ENCODE peak calls at places on chromosome X, in ten cellular contexts. T is adrenal gland, Z is fibroblast of pulmonary artery, L is PC-9, R is BJ, O is SK-N-SH, A is A549, V is HL-60, N is mucosa of descending colon, M is NB4. B is an unnamed sample.

GRCh38 chrX:109533631-109534030 is 3.0 kb upstream of the NXT2 start:
- DNase-seq in T (peak), Z (peak), L (peak), R (no peak), O (no peak), A (no peak), V (no peak), N (no peak), M (no peak), B (no peak)

GRCh38 chrX:9141496-9141895 is 107.6 kb upstream of the FAM9B start:
- DNase-seq in T (no peak), Z (peak), L (no peak), R (peak), O (no peak), A (peak), V (no peak), N (no peak), M (no peak), B (no peak)

GRCh38 chrX:19956923-19957322 is 33.9 kb downstream of the BCLAF3 start:
- DNase-seq in T (no peak), Z (no peak), L (no peak), R (no peak), O (no peak), A (no peak), V (no peak), N (no peak), M (no peak), B (no peak)

GRCh38 chrX:123088930-123089329 is 95.1 kb upstream of the GRIA3 start:
- DNase-seq in T (no peak), Z (no peak), L (no peak), R (no peak), O (no peak), A (no peak), V (no peak), N (no peak), M (no peak), B (no peak)

GRCh38 chrX:128973033-128973432 is 550.3 kb downstream of the SMARCA1 start:
- DNase-seq in T (no peak), Z (no peak), L (no peak), R (no peak), O (no peak), A (no peak), V (no peak), N (no peak), M (no peak), B (no peak)

GRCh38 chrX:13094780-13095425 is 50.5 kb upstream of the FAM9C start:
- DNase-seq in T (no peak), Z (peak), L (no peak), R (no peak), O (no peak), A (no peak), V (no peak), N (no peak), M (no peak), B (no peak)

GRCh38 chrX:80216086-80216485 is 201.5 kb downstream of the TBX22 start:
- DNase-seq in T (no peak), Z (peak), L (peak), R (no peak), O (no peak), A (peak), V (peak), N (no peak), M (peak), B (no peak)

GRCh38 chrX:108537005-108537404 is 97.4 kb downstream of the COL4A5 start:
- DNase-seq in T (peak), Z (peak), L (peak), R (no peak), O (peak), A (peak), V (peak), N (no peak), M (peak), B (no peak)

GRCh38 chrX:49844622-49845021 is 15.5 kb downstream of the PAGE4 start:
- DNase-seq in T (no peak), Z (no peak), L (no peak), R (no peak), O (no peak), A (no peak), V (no peak), N (no peak), M (no peak), B (no peak)

GRCh38 chrX:3699841-3700381 is 13.5 kb downstream of the PRKX start:
- DNase-seq in T (no peak), Z (peak), L (no peak), R (no peak), O (no peak), A (no peak), V (no peak), N (no peak), M (peak), B (no peak)

GRCh38 chrX:71292669-71293379 is 8.7 kb upstream of the ITGB1BP2 start:
- DNase-seq in T (no peak), Z (peak), L (no peak), R (peak), O (no peak), A (no peak), V (no peak), N (no peak), M (no peak), B (no peak)

GRCh38 chrX:37817579-37817978 is 29.8 kb downstream of the DYNLT3 start:
- DNase-seq in T (no peak), Z (no peak), L (no peak), R (no peak), O (no peak), A (no peak), V (no peak), N (no peak), M (no peak), B (no peak)

GRCh38 chrX:136176399-136176825 is 29.1 kb downstream of the FHL1 start:
- DNase-seq in T (peak), Z (peak), L (peak), R (peak), O (no peak), A (peak), V (no peak), N (no peak), M (no peak), B (no peak)

GRCh38 chrX:11130142-11130541 is 19.0 kb downstream of the HCCS start:
- DNase-seq in T (no peak), Z (no peak), L (no peak), R (no peak), O (no peak), A (no peak), V (no peak), N (no peak), M (no peak), B (no peak)

GRCh38 chrX:15864629-15865028 is 10.0 kb upstream of the AP1S2 start:
- DNase-seq in T (no peak), Z (no peak), L (no peak), R (no peak), O (no peak), A (peak), V (no peak), N (no peak), M (no peak), B (no peak)

GRCh38 chrX:106897259-106897658 is 5.9 kb downstream of the RIPPLY1 start:
- DNase-seq in T (no peak), Z (peak), L (no peak), R (no peak), O (no peak), A (peak), V (no peak), N (no peak), M (no peak), B (no peak)

GRCh38 chrX:85988353-85988752 is 59.0 kb downstream of the CHM start:
- DNase-seq in T (no peak), Z (no peak), L (no peak), R (no peak), O (no peak), A (no peak), V (no peak), N (no peak), M (peak), B (no peak)

GRCh38 chrX:41142130-41142529 is 56.9 kb downstream of the USP9X start:
- DNase-seq in T (no peak), Z (no peak), L (no peak), R (no peak), O (no peak), A (no peak), V (peak), N (no peak), M (peak), B (no peak)

GRCh38 chrX:111823068-111823467 is 52.9 kb upstream of the TRPC5OS start:
- DNase-seq in T (no peak), Z (no peak), L (no peak), R (no peak), O (peak), A (peak), V (no peak), N (no peak), M (peak), B (no peak)

GRCh38 chrX:131827935-131828334 is 195.2 kb upstream of the STK26 start:
- DNase-seq in T (peak), Z (peak), L (no peak), R (no peak), O (peak), A (peak), V (no peak), N (no peak), M (peak), B (no peak)
- TF ChIP-seq CTCF in T (no peak), Z (no peak), L (peak), R (no peak), O (peak), A (no peak), V (peak), N (no peak), M (peak), B (peak)

GRCh38 chrX:45756562-45756961 is 555.9 kb upstream of the DIPK2B start:
- DNase-seq in T (no peak), Z (no peak), L (no peak), R (no peak), O (no peak), A (no peak), V (no peak), N (no peak), M (peak), B (peak)
- H3K4me3 ChIP-seq in T (no peak), Z (no peak), L (no peak), R (no peak), O (peak), A (no peak), V (no peak), N (no peak), M (peak), B (no peak)

GRCh38 chrX:133698298-133698697 is 283.0 kb upstream of the GPC4 start:
- DNase-seq in T (no peak), Z (peak), L (peak), R (no peak), O (peak), A (no peak), V (no peak), N (no peak), M (no peak), B (no peak)
- TF ChIP-seq CTCF in T (no peak), Z (peak), L (peak), R (peak), O (peak), A (no peak), V (no peak), N (no peak), M (no peak), B (peak)

GRCh38 chrX:44903842-44904530 is 31.0 kb downstream of the KDM6A start:
- DNase-seq in T (no peak), Z (no peak), L (no peak), R (no peak), O (no peak), A (no peak), V (no peak), N (no peak), M (no peak), B (no peak)
- H3K4me3 ChIP-seq in T (no peak), Z (no peak), L (no peak), R (no peak), O (no peak), A (no peak), V (no peak), N (no peak), M (no peak), B (peak)

DNA sequence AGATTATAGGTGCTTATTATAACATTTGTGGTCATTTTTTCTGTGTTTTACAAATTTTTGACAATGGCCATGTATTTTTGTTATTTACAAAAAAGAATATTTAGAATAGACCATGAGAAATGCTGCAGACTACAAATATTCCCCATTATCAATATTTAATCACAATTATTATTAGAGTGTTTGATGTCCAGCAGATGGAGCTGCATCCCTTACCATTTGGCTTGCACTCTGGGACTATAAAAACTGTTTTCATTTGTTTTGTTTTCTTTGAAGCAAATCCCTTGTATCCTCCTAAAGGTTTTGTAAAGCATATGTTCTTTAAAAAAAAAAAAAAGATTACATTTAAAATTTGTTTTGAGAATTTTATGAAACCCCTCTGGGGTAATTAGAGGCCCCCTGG is 85.6 kb upstream of the CXorf66 start:
- DNase-seq in T (peak), Z (peak), L (no peak), R (no peak), O (no peak), A (peak), V (no peak), N (no peak), M (peak), B (peak)
- TF ChIP-seq CTCF in T (peak), Z (peak), L (peak), R (peak), O (peak), A (peak), V (no peak), N (no peak), M (peak), B (peak)

B was measured in LNCaP clone FGC.